ENCODE peak calls at places on chromosomes 7 and 10, in nine cellular contexts. Q is fibroblast of mammary gland; K is K562; P is CD4-positive, alpha-beta T cell; G is uterus; D is RWPE1; H is upper lobe of right lung; R is astrocyte of the spinal cord; C is left ventricle myocardium inferior. I is an unnamed sample.

GRCh38 chr10:96389785-96390184 is 31.0 kb upstream of the OPALIN start:
- DNase-seq in C (no peak), R (no peak), Q (no peak), H (no peak), K (no peak), D (no peak), P (no peak), G (no peak), I (no peak)

GRCh38 chr7:47198159-47198558 is 383.8 kb downstream of the TNS3 start:
- DNase-seq in R (no peak), H (no peak), K (no peak), P (no peak), C (no peak), G (no peak), D (no peak), Q (peak), I (no peak)

GRCh38 chr7:47814905-47815613 is 133.2 kb downstream of the PKD1L1 start:
- DNase-seq in D (no peak), Q (no peak), P (no peak), R (no peak), K (no peak), H (peak), C (no peak), G (no peak), I (no peak)

GRCh38 chr10:118541718-118542117 is 53.7 kb downstream of the PRLHR start:
- DNase-seq in K (no peak), D (no peak), G (no peak), Q (no peak), H (no peak), P (no peak), R (no peak), C (no peak), I (no peak)

GRCh38 chr7:11203688-11204087 is 230.0 kb downstream of the PHF14 start:
- DNase-seq in K (no peak), Q (no peak), P (no peak), G (no peak), D (no peak), R (no peak), C (peak), H (no peak), I (no peak)

GRCh38 chr7:682810-683209 is 43.7 kb upstream of the DNAAF5 start:
- DNase-seq in C (peak), D (no peak), Q (no peak), K (no peak), H (peak), P (no peak), G (no peak), R (no peak), I (no peak)

GRCh38 chr7:890868-891267 is 14.5 kb downstream of the GET4 start:
- DNase-seq in H (no peak), R (no peak), K (no peak), G (no peak), Q (no peak), D (no peak), P (no peak), C (no peak), I (no peak)

GRCh38 chr7:121395494-121395960 is 581 bp downstream of the FAM3C start:
- DNase-seq in P (peak), D (peak), K (no peak), Q (peak), C (no peak), H (no peak), R (peak), G (no peak), I (no peak)

GRCh38 chr7:135979674-135980660 is 2.8 kb upstream of the MTPN start:
- DNase-seq in C (no peak), R (peak), Q (peak), H (no peak), P (no peak), D (no peak), G (no peak), K (no peak), I (no peak)

GRCh38 chr7:98205162-98205845 is 5.9 kb upstream of the BHLHA15 start:
- DNase-seq in Q (no peak), H (peak), D (no peak), G (no peak), C (no peak), R (no peak), P (no peak), K (no peak), I (no peak)

GRCh38 chr10:71184402-71184801 is 28.0 kb upstream of the UNC5B start:
- DNase-seq in R (no peak), P (no peak), Q (no peak), K (no peak), C (no peak), G (no peak), D (no peak), H (no peak), I (no peak)

GRCh38 chr7:75732764-75733630 is 5.7 kb downstream of the HIP1 start:
- DNase-seq in Q (peak), R (peak), H (no peak), G (peak), C (no peak), D (no peak), K (peak), P (no peak), I (no peak)

GRCh38 chr10:14123066-14123465 is 207.7 kb downstream of the FRMD4A start:
- DNase-seq in G (no peak), R (no peak), P (no peak), D (no peak), C (no peak), H (no peak), Q (no peak), K (no peak), I (no peak)

GRCh38 chr10:127354992-127355391 is 158.6 kb upstream of the INSYN2A start:
- DNase-seq in K (peak), D (peak), Q (no peak), R (peak), P (no peak), G (no peak), C (no peak), H (no peak), I (no peak)
- TF ChIP-seq CTCF in K (no peak), D (no peak), Q (peak), R (peak), P (no peak), G (no peak), C (peak), H (peak), I (peak)

GRCh38 chr10:16156681-16157080 is 280.1 kb upstream of the PTER start:
- DNase-seq in R (no peak), C (no peak), K (no peak), P (no peak), H (no peak), D (no peak), Q (no peak), G (no peak), I (no peak)

DNA sequence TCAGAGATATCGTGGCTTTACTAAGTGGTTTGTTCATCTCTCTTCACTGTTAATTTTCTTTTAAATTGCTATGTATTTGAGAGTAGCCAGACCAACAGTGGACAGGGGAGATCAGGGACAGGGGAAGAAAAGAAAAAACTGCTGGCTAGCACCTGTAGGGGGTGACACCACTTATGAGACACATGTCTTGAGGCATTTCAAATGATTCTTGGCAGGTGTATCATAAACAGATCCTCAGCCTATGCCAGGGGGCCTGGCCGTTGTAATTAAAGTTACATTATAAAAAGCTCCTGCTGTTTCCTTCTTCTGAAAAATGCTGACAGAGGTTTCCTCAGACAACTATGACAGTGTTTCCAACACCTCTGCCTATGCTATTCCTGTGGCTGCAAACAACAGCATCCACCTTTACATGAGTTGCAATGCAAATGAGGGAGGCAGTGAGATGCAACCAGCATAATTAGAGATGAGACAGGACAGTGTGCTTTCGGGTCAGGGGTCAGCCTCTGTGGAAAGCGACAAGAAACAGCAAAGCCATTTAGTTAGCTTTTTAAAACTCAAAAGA is 281.0 kb upstream of the PTER start:
- DNase-seq in D (no peak), K (no peak), Q (no peak), H (no peak), C (no peak), R (no peak), P (no peak), G (no peak), I (no peak)
- TF ChIP-seq CTCF in D (no peak), K (no peak), Q (no peak), H (no peak), C (no peak), R (no peak), P (no peak), G (no peak), I (no peak)

GRCh38 chr7:142689439-142690168 is 59.7 kb upstream of the PRSS1 start:
- DNase-seq in D (no peak), C (no peak), G (no peak), K (no peak), R (no peak), H (no peak), P (no peak), Q (no peak), I (no peak)
- TF ChIP-seq CTCF in D (no peak), C (no peak), G (no peak), K (peak), R (peak), H (no peak), P (no peak), Q (peak), I (no peak)

DNA sequence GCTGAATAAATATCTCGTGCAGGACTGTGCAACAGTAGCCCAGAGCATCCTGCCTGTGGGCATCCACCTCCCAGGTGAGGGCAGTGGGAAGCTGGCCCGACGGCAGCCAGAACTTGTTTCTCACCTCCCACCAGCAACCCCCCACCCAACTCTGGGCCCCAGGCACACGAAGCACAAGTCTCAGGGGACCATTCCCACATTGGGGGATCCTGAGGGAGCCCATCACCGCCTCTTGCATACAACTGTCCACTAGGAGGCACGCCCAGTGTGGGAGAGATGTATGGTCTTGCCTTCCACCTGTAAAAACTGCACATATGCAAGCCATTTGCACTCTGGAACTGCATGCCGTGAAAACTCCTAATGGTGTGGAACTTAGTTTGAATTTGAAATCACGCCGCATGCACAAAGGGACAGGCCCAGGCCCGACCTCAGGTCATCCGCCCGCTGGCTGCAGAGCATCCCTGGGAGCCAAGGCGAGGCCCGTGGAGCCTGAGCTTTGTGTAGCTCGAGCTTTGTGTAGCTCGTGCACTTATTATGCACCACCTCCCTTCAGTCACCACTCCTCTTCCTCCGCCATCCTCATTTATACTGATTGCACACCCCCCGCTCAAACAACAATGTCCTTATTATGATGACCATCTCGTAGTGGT is 147.9 kb downstream of the ADCY1 start:
- DNase-seq in G (no peak), P (no peak), R (no peak), H (no peak), K (no peak), C (no peak), Q (no peak), D (no peak), I (no peak)
- TF ChIP-seq CTCF in G (no peak), P (no peak), R (no peak), H (no peak), K (no peak), C (no peak), Q (peak), D (no peak), I (no peak)

GRCh38 chr10:88693392-88694020 is 12.5 kb upstream of the LIPK start:
- DNase-seq in R (no peak), P (no peak), Q (peak), H (no peak), K (peak), C (no peak), G (no peak), D (no peak), I (no peak)
- TF ChIP-seq CTCF in R (peak), P (peak), Q (peak), H (peak), K (no peak), C (no peak), G (no peak), D (peak), I (peak)

GRCh38 chr10:69941730-69942129 is 110.9 kb upstream of the MACROH2A2 start:
- DNase-seq in K (no peak), Q (no peak), C (no peak), H (no peak), D (no peak), G (no peak), R (no peak), P (no peak), I (no peak)
- TF ChIP-seq CTCF in K (no peak), Q (no peak), C (no peak), H (no peak), D (no peak), G (no peak), R (no peak), P (no peak), I (no peak)

DNA sequence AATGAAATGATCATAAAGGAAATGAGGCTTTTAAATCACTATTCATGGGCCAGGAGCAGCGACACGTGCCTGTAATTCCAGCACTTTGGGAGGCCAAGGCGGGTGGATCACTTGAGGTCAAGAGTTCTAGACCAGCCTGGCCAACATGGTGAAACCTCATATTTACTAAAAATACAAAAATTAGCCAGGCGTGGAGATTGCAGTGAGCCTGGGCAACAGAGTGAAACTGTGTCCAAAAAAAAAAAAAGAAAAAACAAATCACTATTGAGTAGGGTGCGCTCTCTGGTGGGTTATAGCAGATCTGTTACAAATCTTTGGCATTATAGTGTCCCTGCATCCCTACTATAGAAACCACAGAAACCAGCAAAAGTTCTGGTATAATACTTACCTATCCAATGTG is 72.1 kb downstream of the GLI3 start:
- DNase-seq in H (no peak), P (no peak), R (no peak), K (no peak), C (no peak), D (no peak), G (no peak), Q (no peak), I (no peak)
- TF ChIP-seq CTCF in H (no peak), P (no peak), R (no peak), K (no peak), C (no peak), D (no peak), G (no peak), Q (no peak), I (no peak)

GRCh38 chr7:2105280-2105679 is 127.5 kb downstream of the MAD1L1 start:
- DNase-seq in G (no peak), H (no peak), K (no peak), Q (no peak), R (no peak), D (no peak), P (no peak), C (no peak), I (no peak)

GRCh38 chr7:2104716-2105115 is 128.0 kb downstream of the MAD1L1 start:
- DNase-seq in R (peak), Q (peak), D (no peak), H (no peak), G (peak), P (no peak), K (no peak), C (no peak), I (no peak)

GRCh38 chr7:2105917-2106316 is 126.8 kb downstream of the MAD1L1 start:
- DNase-seq in H (no peak), K (peak), D (no peak), Q (no peak), C (no peak), P (no peak), G (no peak), R (no peak), I (no peak)

GRCh38 chr7:2103071-2103898 is 129.5 kb downstream of the MAD1L1 start:
- DNase-seq in P (no peak), G (no peak), R (no peak), C (no peak), D (no peak), H (no peak), K (no peak), Q (no peak), I (no peak)

GRCh38 chr7:2104107-2104710 is 128.5 kb downstream of the MAD1L1 start:
- DNase-seq in D (no peak), R (peak), Q (peak), P (peak), K (peak), G (peak), H (peak), C (peak), I (peak)
- TF ChIP-seq CTCF in D (peak), R (peak), Q (peak), P (peak), K (peak), G (peak), H (peak), C (peak), I (peak)

I was measured in osteocyte.